ENCODE peak calls at places on chromosomes 12 and 14, in four cellular contexts. H, D, Y and I are unnamed samples.

GRCh38 chr12:78457951-78458350 is 406.6 kb upstream of the SYT1 start:
- DNase-seq in H (no peak), D (peak; percentile 41), Y (no peak), I (peak; percentile 37)

GRCh38 chr12:53538209-53538689 is 31.0 kb upstream of the NPFF start:
- DNase-seq in H (peak; percentile 70), D (peak; percentile 72), Y (no peak), I (peak; percentile 73)

GRCh38 chr14:88477513-88478250 is 77.1 kb downstream of the PTPN21 start:
- DNase-seq in H (no peak), D (no peak), Y (no peak), I (no peak)

GRCh38 chr12:111819191-111820158 is 22.6 kb upstream of the MAPKAPK5 start:
- DNase-seq in H (peak; percentile 50), D (peak; percentile 56), Y (no peak), I (no peak)

GRCh38 chr12:56220611-56221232 is 1.0 kb downstream of the RNF41 start:
- DNase-seq in H (no peak), D (peak; percentile 33), Y (peak; percentile 5), I (peak; percentile 79)

GRCh38 chr14:57533214-57533613 is 39.6 kb upstream of the CCDC198 start:
- DNase-seq in H (no peak), D (peak; percentile 83), Y (peak; percentile 12), I (peak; percentile 17)

GRCh38 chr12:2722806-2723205 is 72.0 kb upstream of the FKBP4 start:
- DNase-seq in H (no peak), D (no peak), Y (no peak), I (no peak)

GRCh38 chr12:7373226-7373625 is 69.4 kb downstream of the ACSM4 start:
- DNase-seq in H (no peak), D (no peak), Y (no peak), I (no peak)

GRCh38 chr12:96513681-96514080 is 24.3 kb downstream of the CFAP54 start:
- DNase-seq in H (no peak), D (no peak), Y (no peak), I (no peak)

GRCh38 chr12:98939350-98939749 is 294.3 kb downstream of the APAF1 start:
- DNase-seq in H (no peak), D (peak; percentile 42), Y (peak; percentile 21), I (peak; percentile 60)

GRCh38 chr14:92144708-92145107 is 22.9 kb downstream of the CPSF2 start:
- DNase-seq in H (no peak), D (no peak), Y (no peak), I (peak; percentile 34)

GRCh38 chr14:90820958-90821357 is 4.7 kb upstream of the TTC7B start:
- DNase-seq in H (no peak), D (peak; percentile 66), Y (no peak), I (no peak)

GRCh38 chr14:61342486-61342885 is 21.1 kb downstream of the PRKCH start:
- DNase-seq in H (no peak), D (no peak), Y (no peak), I (no peak)

GRCh38 chr12:108060054-108060453 is 69.0 kb upstream of the WSCD2 start:
- DNase-seq in H (no peak), D (no peak), Y (no peak), I (no peak)

GRCh38 chr12:1272132-1272531 is 281.1 kb downstream of the ERC1 start:
- DNase-seq in H (no peak), D (no peak), Y (no peak), I (no peak)

GRCh38 chr12:48686037-48686595 is 4.1 kb upstream of the KANSL2 start:
- DNase-seq in H (no peak), D (no peak), Y (no peak), I (no peak)

GRCh38 chr14:38862381-38862780 is 240.7 kb downstream of the SEC23A start:
- DNase-seq in H (no peak), D (no peak), Y (no peak), I (no peak)

GRCh38 chr12:64624035-64624434 is 13.7 kb downstream of the RASSF3 start:
- DNase-seq in H (no peak), D (no peak), Y (no peak), I (no peak)

GRCh38 chr12:2812290-2813213 is at the start of gene ITFG2:
- DNase-seq in H (peak; percentile 99), D (peak; percentile 95), Y (peak; percentile 98), I (peak; percentile 99)

GRCh38 chr12:124518051-124518932 is 49.1 kb downstream of the NCOR2 start:
- DNase-seq in H (peak; percentile 100), D (peak; percentile 99), Y (peak; percentile 75), I (peak; percentile 99)

GRCh38 chr12:121202407-121203355 is 7.2 kb upstream of the P2RX4 start:
- DNase-seq in H (no peak), D (no peak), Y (no peak), I (no peak)

GRCh38 chr14:59464651-59465569 is at the start of gene GPR135:
- DNase-seq in H (peak; percentile 56), D (peak; percentile 87), Y (peak; percentile 70), I (peak; percentile 75)

GRCh38 chr14:20692111-20692751 is 3.7 kb downstream of the ANG start:
- DNase-seq in H (no peak), D (no peak), Y (no peak), I (no peak)

GRCh38 chr12:9702239-9702638 is 30.7 kb downstream of the CLECL1 start:
- DNase-seq in H (no peak), D (no peak), Y (no peak), I (no peak)

GRCh38 chr12:57527184-57527583 is 4.6 kb downstream of the MBD6 start:
- DNase-seq in H (no peak), D (no peak), Y (no peak), I (no peak)

GRCh38 chr12:57528176-57528575 is 5.6 kb downstream of the MBD6 start:
- DNase-seq in H (no peak), D (no peak), Y (no peak), I (no peak)

GRCh38 chr12:57525615-57526383 is 3.2 kb downstream of the MBD6 start:
- DNase-seq in H (no peak), D (no peak), Y (no peak), I (no peak)

GRCh38 chr12:57524814-57525614 is 2.4 kb downstream of the MBD6 start:
- DNase-seq in H (peak; percentile 50), D (no peak), Y (no peak), I (no peak)

DNA sequence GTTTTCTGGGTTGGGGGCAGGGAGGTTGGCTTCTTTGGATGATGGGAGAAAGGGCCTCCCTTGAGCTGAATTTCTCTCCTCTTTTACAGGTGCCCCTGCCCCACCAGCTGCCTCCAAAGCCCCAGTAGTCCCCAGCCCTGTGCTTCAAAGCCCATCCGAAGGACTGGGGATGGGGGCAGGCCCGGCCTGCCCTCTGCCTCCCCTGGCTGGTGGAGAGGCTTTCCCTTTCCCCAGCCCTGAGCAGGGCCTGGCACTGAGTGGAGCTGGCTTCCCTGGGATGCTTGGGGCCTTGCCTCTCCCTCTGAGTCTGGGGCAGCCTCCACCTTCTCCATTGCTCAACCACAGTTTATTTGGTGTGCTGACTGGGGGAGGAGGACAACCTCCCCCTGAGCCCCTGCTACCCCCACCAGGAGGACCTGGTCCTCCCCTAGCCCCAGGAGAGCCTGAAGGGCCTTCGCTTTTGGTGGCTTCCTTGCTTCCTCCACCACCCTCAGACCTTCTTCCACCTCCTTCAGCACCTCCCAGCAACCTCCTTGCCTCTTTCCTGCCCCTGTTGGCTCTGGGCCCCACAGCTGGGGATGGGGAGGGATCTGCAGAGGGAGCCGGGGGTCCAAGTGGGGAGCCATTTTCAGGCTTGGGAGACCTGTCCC is 4.0 kb downstream of the MBD6 start:
- DNase-seq in H (no peak), D (no peak), Y (no peak), I (no peak)
- H3K9ac ChIP-seq in H (no peak overlapping the region), D (no peak overlapping the region), Y (no peak overlapping the region), I (peak overlapping the region; percentile 44)

GRCh38 chr12:75329918-75330826 is at the start of gene CAPS2:
- DNase-seq in H (peak; percentile 79), D (peak; percentile 82), Y (peak; percentile 85), I (peak; percentile 96)

GRCh38 chr12:75337905-75338304 is 3.4 kb downstream of the GLIPR1L1 start:
- DNase-seq in H (no peak), D (no peak), Y (no peak), I (no peak)

GRCh38 chr12:75334384-75335030 is at the start of gene GLIPR1L1:
- DNase-seq in H (peak; percentile 86), D (peak; percentile 81), Y (peak; percentile 93), I (peak; percentile 97)
- H3K4me3 ChIP-seq in H (peak within 1 kb of the TSS; percentile 14), D (no peak within 1 kb of the TSS), Y (peak within 1 kb of the TSS; percentile 36), I (peak within 1 kb of the TSS; percentile 78)

DNA sequence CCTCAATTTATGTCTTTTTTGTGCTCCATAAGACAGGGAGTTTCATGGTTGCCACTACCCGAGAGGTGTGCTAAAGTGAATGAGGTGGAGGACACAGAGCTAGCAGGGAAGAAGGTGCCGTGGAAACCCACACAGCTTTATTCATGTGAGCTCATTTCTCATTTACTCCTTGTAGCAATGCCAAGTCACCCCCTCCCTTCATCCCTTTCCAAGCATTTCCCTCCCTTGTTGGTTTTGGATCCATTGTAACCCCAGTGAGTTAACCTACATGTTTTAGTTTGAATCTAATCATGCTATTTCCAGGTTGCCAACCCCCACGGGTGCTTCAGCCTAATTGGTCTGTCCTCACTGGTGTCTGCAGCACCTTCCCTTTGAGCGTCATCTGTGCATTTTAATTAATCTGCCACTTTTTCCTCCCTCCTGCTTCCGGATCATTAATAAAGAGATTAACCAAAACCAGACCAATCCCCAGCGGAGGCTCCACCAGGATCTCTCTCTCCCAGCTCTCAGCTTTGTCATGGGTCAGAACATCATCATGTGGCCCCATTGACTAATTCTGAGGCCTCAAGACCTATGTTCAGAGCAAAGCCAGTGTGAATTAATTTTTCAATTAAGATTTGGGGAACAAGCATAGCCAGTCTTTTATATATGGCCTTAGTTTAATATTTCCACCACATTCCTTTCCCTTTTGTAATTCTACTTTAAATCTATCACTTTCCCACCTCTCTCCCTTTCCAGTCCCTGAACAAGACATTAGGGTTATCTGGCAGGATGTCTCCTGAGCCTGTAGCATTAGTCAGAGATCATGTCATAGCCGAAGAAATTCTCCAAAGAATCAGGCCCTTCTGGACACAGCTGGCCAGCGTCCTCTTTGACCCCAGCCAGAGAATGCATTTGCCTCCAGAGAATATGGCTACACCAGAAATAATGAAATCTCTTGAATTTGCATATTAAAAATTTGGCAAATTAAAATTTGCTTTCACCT is 56.4 kb downstream of the NTF3 start:
- DNase-seq in H (no peak), D (no peak), Y (no peak), I (peak; percentile 31)
- H3K9ac ChIP-seq in H (no peak overlapping the region), D (no peak overlapping the region), Y (no peak overlapping the region), I (no peak overlapping the region)

GRCh38 chr14:101825797-101826196 is 64.3 kb downstream of the PPP2R5C start:
- DNase-seq in H (no peak), D (no peak), Y (no peak), I (no peak)

GRCh38 chr14:101821528-101821927 is 60.0 kb downstream of the PPP2R5C start:
- DNase-seq in H (no peak), D (no peak), Y (no peak), I (no peak)

GRCh38 chr14:101824339-101824727 is 62.8 kb downstream of the PPP2R5C start:
- DNase-seq in H (no peak), D (no peak), Y (no peak), I (peak; percentile 31)

GRCh38 chr14:101823081-101823480 is 61.6 kb downstream of the PPP2R5C start:
- DNase-seq in H (no peak), D (no peak), Y (no peak), I (no peak)

DNA sequence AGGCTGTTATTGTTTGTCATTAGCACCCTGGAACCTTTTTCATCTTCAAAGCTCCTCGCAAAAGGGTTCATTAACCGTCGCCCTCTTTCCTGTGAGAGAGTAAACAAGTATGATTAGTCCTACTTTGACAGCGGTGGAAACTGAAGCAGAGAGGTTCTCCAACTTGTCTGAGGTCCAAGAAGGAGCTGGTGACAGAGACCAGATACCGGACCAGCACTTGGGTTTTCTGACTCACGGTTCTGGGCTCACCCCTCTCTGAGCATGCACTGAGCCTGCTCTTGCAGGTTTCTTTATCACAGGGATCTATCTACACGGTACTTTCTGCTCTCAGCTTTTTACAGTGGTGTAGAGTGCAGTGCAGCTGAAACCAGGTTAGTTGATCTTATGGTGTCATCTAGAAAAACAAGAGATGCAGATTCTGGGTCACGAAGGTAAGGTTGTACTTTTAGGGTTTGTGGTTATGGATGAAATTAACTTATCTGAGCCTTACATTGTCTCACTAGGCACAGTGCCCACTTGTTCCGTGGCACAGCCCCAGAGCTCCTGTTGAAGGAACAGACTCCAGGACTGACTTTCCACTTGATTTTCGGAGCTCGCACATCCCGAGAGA is 62.1 kb downstream of the PPP2R5C start:
- DNase-seq in H (no peak), D (no peak), Y (no peak), I (no peak)
- H3K4me3 ChIP-seq in H (peak overlapping the region; percentile 2), D (no peak overlapping the region), Y (no peak overlapping the region), I (peak overlapping the region; percentile 63)